ENCODE peak calls at places on chromosome X, in eight cellular contexts. D is GM23338, B is HCT116, T is PC-3, W is hepatocyte, M is SK-N-SH, Q is neural progenitor cell, Y is MM.1S. V is an unnamed sample.

GRCh38 chrX:21193196-21193595 is 181.0 kb upstream of the CNKSR2 start:
- DNase-seq in D (no peak), B (no peak), T (no peak), W (no peak), M (no peak), Q (no peak), Y (no peak), V (no peak)

GRCh38 chrX:20974326-20974725 is 399.9 kb upstream of the CNKSR2 start:
- DNase-seq in D (no peak), B (no peak), T (peak), W (no peak), M (no peak), Q (no peak), Y (no peak), V (no peak)

GRCh38 chrX:121256653-121257052 is 209.2 kb downstream of the GLUD2 start:
- DNase-seq in D (no peak), B (no peak), T (peak), W (no peak), M (no peak), Q (no peak), Y (no peak), V (no peak)

GRCh38 chrX:70234355-70234754 is at the start of gene AWAT1:
- DNase-seq in D (no peak), B (no peak), T (peak), W (no peak), M (no peak), Q (no peak), Y (no peak), V (no peak)

GRCh38 chrX:14630724-14631123 is 101.4 kb downstream of the GLRA2 start:
- DNase-seq in D (peak), B (no peak), T (peak), W (no peak), M (no peak), Q (peak), Y (no peak), V (no peak)

GRCh38 chrX:21996872-21997271 is 35.3 kb upstream of the PHEX start:
- DNase-seq in D (no peak), B (no peak), T (peak), W (no peak), M (no peak), Q (no peak), Y (no peak), V (no peak)

GRCh38 chrX:96379951-96380350 is 304.7 kb upstream of the DIAPH2 start:
- DNase-seq in D (no peak), B (no peak), T (no peak), W (no peak), M (no peak), Q (no peak), Y (no peak), V (no peak)

GRCh38 chrX:40153335-40154221 is 55.8 kb upstream of the BCOR start:
- DNase-seq in D (peak), B (no peak), T (peak), W (peak), M (peak), Q (peak), Y (peak), V (peak)

GRCh38 chrX:22135994-22136684 is 104.0 kb downstream of the PHEX start:
- DNase-seq in D (peak), B (peak), T (peak), W (peak), M (peak), Q (peak), Y (peak), V (peak)

GRCh38 chrX:9327747-9328145 is 137.1 kb upstream of the TBL1X start:
- DNase-seq in D (no peak), B (no peak), T (peak), W (no peak), M (no peak), Q (no peak), Y (no peak), V (no peak)

GRCh38 chrX:129139837-129140679 is 383.2 kb downstream of the SMARCA1 start:
- DNase-seq in D (no peak), B (no peak), T (peak), W (no peak), M (no peak), Q (no peak), Y (no peak), V (no peak)

GRCh38 chrX:153671589-153672530 is 1.8 kb downstream of the PNCK start:
- DNase-seq in D (no peak), B (no peak), T (no peak), W (no peak), M (no peak), Q (no peak), Y (no peak), V (no peak)

GRCh38 chrX:9746148-9746880 is 19.3 kb downstream of the GPR143 start:
- DNase-seq in D (peak), B (no peak), T (peak), W (no peak), M (no peak), Q (peak), Y (no peak), V (no peak)

GRCh38 chrX:2967012-2967411 is 37.9 kb upstream of the ARSD start:
- DNase-seq in D (no peak), B (no peak), T (no peak), W (no peak), M (no peak), Q (no peak), Y (no peak), V (no peak)

GRCh38 chrX:2969021-2969420 is 37.3 kb upstream of the ARSH start:
- DNase-seq in D (no peak), B (no peak), T (no peak), W (no peak), M (no peak), Q (no peak), Y (no peak), V (no peak)

GRCh38 chrX:2967584-2967983 is 38.4 kb upstream of the ARSD start:
- DNase-seq in D (no peak), B (no peak), T (no peak), W (no peak), M (no peak), Q (no peak), Y (no peak), V (no peak)

GRCh38 chrX:2965965-2966364 is 36.8 kb upstream of the ARSD start:
- DNase-seq in D (no peak), B (no peak), T (no peak), W (no peak), M (no peak), Q (no peak), Y (no peak), V (no peak)

GRCh38 chrX:2967998-2968909 is 38.1 kb upstream of the ARSH start:
- DNase-seq in D (peak), B (no peak), T (peak), W (no peak), M (no peak), Q (peak), Y (no peak), V (no peak)
- TF ChIP-seq CTCF in D (no peak), B (no peak), T (no peak), W (no peak), M (no peak), Q (no peak), Y (no peak), V (no peak)

GRCh38 chrX:81120936-81121351 is 80.8 kb downstream of the HMGN5 start:
- DNase-seq in D (peak), B (no peak), T (peak), W (peak), M (peak), Q (peak), Y (peak), V (peak)
- TF ChIP-seq EZH2phosphoT487 in D (no peak), B (no peak), T (no peak), W (no peak), M (no peak), Q (no peak), Y (no peak), V (no peak)

DNA sequence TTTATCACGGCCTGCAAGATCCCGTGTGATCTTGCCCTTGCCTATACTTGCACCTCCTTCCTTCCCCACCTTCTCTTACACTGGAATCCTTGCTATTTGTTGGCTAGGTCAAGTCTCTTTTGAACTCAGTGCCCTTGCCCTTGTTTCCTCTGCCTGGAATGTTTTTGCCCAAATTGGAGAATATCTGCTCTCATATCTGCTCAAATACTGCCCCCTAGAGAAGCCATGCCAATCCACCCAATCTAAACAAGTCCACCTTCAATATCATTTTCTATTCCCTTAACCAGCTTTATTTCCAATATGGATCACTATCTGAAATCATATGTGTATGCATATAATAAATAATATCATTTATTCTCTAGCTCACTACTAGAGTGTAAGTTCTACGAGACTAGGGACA is 1044.2 kb upstream of the FTHL17 start:
- DNase-seq in D (peak), B (no peak), T (no peak), W (no peak), M (no peak), Q (no peak), Y (no peak), V (no peak)
- TF ChIP-seq CTCF in D (peak), B (no peak), T (no peak), W (no peak), M (peak), Q (peak), Y (no peak), V (peak)

GRCh38 chrX:150049647-150050046 is 111.4 kb upstream of the EOLA2 start:
- DNase-seq in D (peak), B (no peak), T (no peak), W (no peak), M (no peak), Q (no peak), Y (no peak), V (no peak)

GRCh38 chrX:150047818-150048217 is 109.5 kb upstream of the EOLA2 start:
- DNase-seq in D (no peak), B (no peak), T (no peak), W (no peak), M (no peak), Q (no peak), Y (no peak), V (no peak)

GRCh38 chrX:150050387-150050786 is 112.1 kb upstream of the EOLA2 start:
- DNase-seq in D (peak), B (no peak), T (peak), W (no peak), M (no peak), Q (no peak), Y (no peak), V (no peak)

GRCh38 chrX:150052226-150052625 is 113.9 kb upstream of the EOLA2 start:
- DNase-seq in D (no peak), B (no peak), T (peak), W (no peak), M (no peak), Q (no peak), Y (no peak), V (no peak)

DNA sequence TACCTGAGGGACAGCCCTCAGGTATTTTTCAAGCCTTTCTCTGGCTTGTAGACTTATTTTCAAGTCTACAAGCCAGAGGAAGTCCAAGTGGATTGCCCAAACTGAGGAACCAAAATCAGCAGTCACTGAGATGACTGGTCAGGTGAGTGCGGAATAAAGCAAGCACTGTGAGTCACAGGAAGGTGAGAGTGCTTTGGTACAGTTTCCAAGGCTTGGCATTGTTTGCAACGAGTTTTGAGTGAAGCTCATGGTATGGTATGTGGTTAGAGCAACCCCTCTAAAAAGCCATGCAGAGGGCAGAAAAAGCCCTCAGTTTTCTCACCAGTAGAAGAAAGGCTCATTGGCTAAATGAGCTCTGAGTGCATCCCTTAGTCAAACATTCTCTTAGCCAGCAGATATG is 112.8 kb upstream of the EOLA2 start:
- DNase-seq in D (no peak), B (no peak), T (peak), W (no peak), M (no peak), Q (no peak), Y (no peak), V (no peak)
- TF ChIP-seq EZH2phosphoT487 in D (no peak), B (no peak), T (no peak), W (no peak), M (no peak), Q (no peak), Y (no peak), V (no peak)

DNA sequence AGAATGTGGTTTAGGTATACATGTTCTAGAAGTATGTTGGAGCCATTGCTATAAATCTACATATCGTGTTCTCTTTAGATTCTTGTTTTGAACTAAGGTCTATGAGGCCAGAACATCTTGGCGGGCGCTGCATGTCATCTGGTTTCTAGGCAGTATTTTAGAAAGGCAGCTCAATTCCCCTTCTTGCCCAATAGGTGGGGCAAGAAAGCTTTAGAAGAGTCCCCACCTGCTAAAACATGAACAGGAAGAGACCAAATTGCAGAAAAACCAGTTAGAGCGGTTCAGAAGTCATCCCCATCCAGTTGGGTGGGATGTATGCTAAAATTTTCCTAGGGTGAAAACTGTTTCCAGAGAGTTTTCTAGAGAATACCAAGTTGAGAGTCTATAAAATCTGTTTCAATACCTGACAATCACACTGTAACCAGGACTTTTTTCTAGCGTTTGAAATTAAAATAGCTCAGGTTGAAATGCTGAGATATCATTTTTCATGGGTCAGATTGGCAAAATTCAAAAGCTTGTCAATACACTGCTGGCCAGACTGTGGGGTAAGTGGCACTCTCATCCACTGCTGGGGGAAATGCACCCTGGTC is 17.5 kb upstream of the SH3KBP1 start:
- DNase-seq in D (peak), B (peak), T (peak), W (peak), M (peak), Q (peak), Y (peak), V (peak)
- TF ChIP-seq CTCF in D (peak), B (peak), T (peak), W (peak), M (peak), Q (peak), Y (peak), V (peak)

DNA sequence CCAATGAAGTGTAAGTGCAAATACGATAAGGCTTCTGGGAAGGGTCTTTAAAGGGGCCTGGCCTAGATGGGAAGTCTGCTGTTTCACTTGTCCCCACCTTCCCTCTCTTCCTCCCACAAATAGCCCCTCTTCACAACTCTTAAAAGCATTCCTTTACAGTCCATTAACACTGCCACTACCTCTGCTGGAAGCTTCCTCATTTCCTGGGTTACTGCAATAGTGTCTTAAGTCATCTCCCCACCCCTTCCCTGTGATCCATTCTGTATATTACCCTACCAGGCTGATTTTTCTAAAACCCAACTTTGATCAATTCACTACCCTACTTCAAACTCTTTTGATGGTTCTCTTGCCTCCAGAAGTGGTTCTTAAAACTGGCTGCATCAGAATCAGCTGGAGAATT is 8.8 kb upstream of the XIAP start:
- DNase-seq in D (no peak), B (no peak), T (no peak), W (no peak), M (no peak), Q (no peak), Y (no peak), V (no peak)
- TF ChIP-seq EZH2phosphoT487 in D (no peak), B (no peak), T (no peak), W (no peak), M (no peak), Q (no peak), Y (no peak), V (no peak)

DNA sequence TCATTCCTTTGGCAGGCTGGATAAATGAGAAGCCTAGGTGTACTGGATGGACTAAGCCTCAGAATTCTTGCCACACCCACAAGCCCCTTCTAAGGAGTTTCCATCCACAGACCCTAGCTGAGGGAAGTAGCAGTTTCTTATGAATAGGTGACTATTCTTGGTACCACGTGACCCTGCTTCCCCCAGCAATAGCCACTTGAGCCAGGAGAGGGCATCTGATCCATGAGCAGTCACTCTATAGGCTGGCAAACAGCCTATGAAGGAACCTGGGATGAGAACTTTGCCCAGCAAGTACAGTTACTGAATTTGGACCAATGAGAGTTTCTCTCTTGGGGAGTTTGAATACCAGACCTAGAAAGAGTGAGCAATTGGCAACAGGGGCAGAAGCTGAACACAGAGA is 84.0 kb downstream of the RTL9 start:
- DNase-seq in D (peak), B (no peak), T (peak), W (peak), M (peak), Q (peak), Y (peak), V (peak)
- TF ChIP-seq CTCF in D (peak), B (peak), T (peak), W (peak), M (peak), Q (peak), Y (peak), V (peak)

GRCh38 chrX:46837543-46838481 is 969 bp downstream of the RP2 start:
- DNase-seq in D (no peak), B (no peak), T (peak), W (peak), M (peak), Q (no peak), Y (peak), V (peak)
- TF ChIP-seq EZH2phosphoT487 in D (no peak), B (no peak), T (no peak), W (no peak), M (no peak), Q (no peak), Y (no peak), V (no peak)